ENCODE peak calls at places on chromosome 19, in nine cellular contexts. E is breast epithelium; V is trophoblast cell; O is IMR-90; J is thoracic aorta; Q is naive thymus-derived CD4-positive, alpha-beta T cell; K is uterus; L is SJSA1; D is OCI-LY7. U is an unnamed sample. For H3K4me1, the result is how much of the 10 kb centered on the place peaks cover.

GRCh38 chr19:35455616-35456201 is 7.7 kb downstream of the FFAR2 start:
- DNase-seq in J (no peak), O (no peak), K (no peak), V (no peak), Q (no peak), E (no peak), D (no peak), L (no peak), U (no peak)

GRCh38 chr19:56765107-56765506 is 75.4 kb downstream of the PEG3 start:
- DNase-seq in K (peak), D (no peak), L (no peak), V (peak), J (no peak), Q (peak), E (peak), O (no peak), U (peak)

GRCh38 chr19:36169084-36169760 is 17.0 kb upstream of the COX7A1 start:
- DNase-seq in E (no peak), K (no peak), Q (no peak), L (no peak), D (no peak), O (no peak), V (no peak), J (no peak), U (no peak)

GRCh38 chr19:7694499-7694898 is 7.4 kb downstream of the FCER2 start:
- DNase-seq in V (no peak), O (no peak), J (no peak), L (no peak), D (no peak), Q (no peak), E (no peak), K (no peak), U (no peak)

GRCh38 chr19:49496574-49497008 is 357 bp downstream of the RPS11 start:
- DNase-seq in O (no peak), E (no peak), L (no peak), V (no peak), Q (no peak), K (no peak), D (no peak), J (no peak), U (no peak)

GRCh38 chr19:18590273-18591272 is 2.0 kb downstream of the REX1BD start:
- DNase-seq in V (no peak), L (no peak), D (no peak), E (peak), Q (no peak), O (peak), J (no peak), K (no peak), U (no peak)

GRCh38 chr19:35718345-35719041 is 690 bp downstream of the KMT2B start:
- DNase-seq in K (peak), L (peak), Q (peak), J (no peak), O (no peak), E (no peak), V (peak), D (peak), U (peak)

GRCh38 chr19:35958660-35959039 is 22.5 kb downstream of the LRFN3 start:
- DNase-seq in V (no peak), J (no peak), L (no peak), Q (no peak), E (no peak), K (no peak), O (no peak), D (no peak), U (no peak)

GRCh38 chr19:19610376-19611240 is 7.9 kb downstream of the PBX4 start:
- DNase-seq in D (no peak), Q (no peak), K (no peak), E (no peak), V (peak), J (no peak), L (no peak), O (peak), U (no peak)

GRCh38 chr19:57058871-57059270 is 60.9 kb upstream of the USP29 start:
- DNase-seq in O (no peak), V (no peak), K (no peak), E (no peak), Q (no peak), L (no peak), J (no peak), D (no peak), U (no peak)

GRCh38 chr19:41701401-41702075 is 6.9 kb upstream of the CEACAM5 start:
- DNase-seq in V (no peak), J (no peak), D (peak), K (no peak), E (no peak), Q (peak), O (no peak), L (no peak), U (no peak)

GRCh38 chr19:17766543-17767131 is 15.4 kb downstream of the FCHO1 start:
- DNase-seq in D (peak), K (peak), O (peak), Q (peak), V (peak), L (peak), E (peak), J (no peak), U (peak)

GRCh38 chr19:43489979-43490599 is 14.5 kb downstream of the PHLDB3 start:
- DNase-seq in L (no peak), J (no peak), Q (no peak), K (no peak), V (no peak), O (no peak), E (no peak), D (no peak), U (no peak)

GRCh38 chr19:4997297-4997696 is 28.4 kb downstream of the KDM4B start:
- DNase-seq in J (no peak), L (no peak), K (no peak), O (no peak), D (no peak), V (no peak), Q (no peak), E (no peak), U (no peak)

GRCh38 chr19:5966215-5966614 is 11.7 kb downstream of the RANBP3 start:
- DNase-seq in K (peak), V (peak), Q (no peak), E (no peak), D (no peak), J (no peak), L (no peak), O (peak), U (no peak)

GRCh38 chr19:45476349-45476717 is 8.5 kb downstream of the FOSB start:
- DNase-seq in Q (no peak), L (no peak), D (no peak), J (no peak), E (no peak), O (peak), K (no peak), V (peak), U (no peak)

GRCh38 chr19:17841810-17842662 is 5.7 kb downstream of the JAK3 start:
- DNase-seq in O (peak), L (no peak), V (peak), E (peak), D (peak), Q (peak), J (no peak), K (peak), U (peak)

GRCh38 chr19:42693760-42694350 is 46.4 kb downstream of the PSG3 start:
- DNase-seq in O (peak), K (no peak), E (no peak), D (peak), J (no peak), V (peak), L (peak), Q (no peak), U (no peak)

GRCh38 chr19:53157601-53158000 is 1.3 kb downstream of the ZNF347 start:
- DNase-seq in O (peak), Q (no peak), K (no peak), L (peak), V (no peak), J (no peak), E (no peak), D (no peak), U (no peak)

GRCh38 chr19:46977548-46977947 is 42.1 kb upstream of the NPAS1 start:
- DNase-seq in L (no peak), V (no peak), D (no peak), Q (no peak), O (no peak), K (no peak), J (no peak), E (no peak), U (no peak)

GRCh38 chr19:8638078-8638619 is 7.7 kb downstream of the NFILZ start:
- DNase-seq in J (no peak), D (no peak), E (no peak), L (peak), V (peak), K (no peak), O (peak), Q (no peak), U (peak)

GRCh38 chr19:46372901-46373572 is 26.1 kb downstream of the PPP5C start:
- DNase-seq in J (no peak), K (no peak), O (no peak), V (no peak), Q (no peak), L (peak), D (no peak), E (no peak), U (no peak)

GRCh38 chr19:32104465-32105235 is 240.8 kb upstream of the ZNF507 start:
- DNase-seq in Q (no peak), E (no peak), D (no peak), J (no peak), L (peak), K (peak), O (no peak), V (no peak), U (no peak)

GRCh38 chr19:2038284-2039081 is 12.6 kb downstream of the MKNK2 start:
- DNase-seq in E (no peak), L (no peak), J (no peak), D (no peak), O (no peak), Q (no peak), V (no peak), K (no peak), U (no peak)

GRCh38 chr19:35337081-35337983 is 8.3 kb downstream of the CD22 start:
- DNase-seq in J (no peak), O (no peak), E (no peak), V (no peak), D (no peak), L (no peak), K (no peak), Q (no peak), U (no peak)

GRCh38 chr19:50772408-50773311 is 2.4 kb downstream of the GPR32 start:
- DNase-seq in E (no peak), L (no peak), K (no peak), D (peak), V (peak), J (no peak), Q (no peak), O (peak), U (no peak)

GRCh38 chr19:51002101-51002532 is 713 bp upstream of the KLK8 start:
- DNase-seq in V (no peak), E (no peak), O (no peak), L (no peak), D (no peak), K (no peak), Q (no peak), J (no peak), U (no peak)

GRCh38 chr19:2345794-2346663 is 14.0 kb upstream of the TMPRSS9 start:
- DNase-seq in L (no peak), E (no peak), O (no peak), V (no peak), K (no peak), Q (no peak), D (no peak), J (no peak), U (peak)

GRCh38 chr19:6221878-6222746 is 57.7 kb downstream of the MLLT1 start:
- DNase-seq in J (no peak), V (no peak), O (no peak), Q (no peak), E (no peak), K (no peak), D (no peak), L (no peak), U (peak)

GRCh38 chr19:56111601-56112312 is 9.3 kb downstream of the ZNF787 start:
- DNase-seq in J (no peak), L (no peak), E (no peak), D (no peak), K (no peak), Q (no peak), V (no peak), O (no peak), U (peak)

GRCh38 chr19:51089786-51090185 is 7.1 kb upstream of the KLK14 start:
- DNase-seq in J (no peak), V (no peak), Q (no peak), O (no peak), D (no peak), K (no peak), E (no peak), L (no peak), U (peak)

GRCh38 chr19:11195681-11196080 is 1.7 kb downstream of the KANK2 start:
- DNase-seq in Q (no peak), D (no peak), J (no peak), E (no peak), V (no peak), O (no peak), K (no peak), L (peak), U (no peak)
- H3K4me1 ChIP-seq in Q (under half), D (half or more), J (under half), E (under half), V (under half), O (under half), K (under half), L (half or more), U (half or more)

GRCh38 chr19:39052243-39052746 is 19.9 kb upstream of the FBXO27 start:
- DNase-seq in O (peak), J (peak), D (peak), V (peak), Q (peak), K (peak), L (peak), E (no peak), U (peak)
- H3K27ac ChIP-seq in O (no peak), J (no peak), D (no peak), V (no peak), Q (no peak), K (no peak), L (no peak), E (no peak), U (no peak)

GRCh38 chr19:3365447-3366103 is 808 bp upstream of the NFIC start:
- DNase-seq in E (peak), K (peak), D (no peak), L (peak), V (peak), O (peak), J (no peak), Q (no peak), U (peak)
- H3K4me1 ChIP-seq in E (under half), K (under half), D (under half), L (under half), V (under half), O (under half), J (under half), Q (under half), U (half or more)

GRCh38 chr19:33721735-33722297 is 74.9 kb upstream of the KCTD15 start:
- DNase-seq in V (no peak), D (no peak), L (no peak), Q (no peak), K (no peak), O (no peak), E (no peak), J (no peak), U (no peak)
- H3K27ac ChIP-seq in V (no peak), D (no peak), L (no peak), Q (no peak), K (no peak), O (no peak), E (no peak), J (no peak), U (no peak)

GRCh38 chr19:16071072-16071691 is 5.1 kb upstream of the TPM4 start:
- DNase-seq in L (no peak), Q (no peak), J (no peak), K (no peak), D (no peak), V (no peak), E (peak), O (no peak), U (no peak)
- H3K4me1 ChIP-seq in L (under half), Q (under half), J (under half), K (under half), D (under half), V (under half), E (under half), O (under half), U (half or more)

GRCh38 chr19:12139309-12139708 is 841 bp downstream of the ZNF20 start:
- DNase-seq in K (no peak), J (no peak), Q (no peak), O (peak), E (no peak), L (no peak), V (no peak), D (no peak), U (no peak)
- H3K27ac ChIP-seq in K (peak), J (peak), Q (peak), O (peak), E (peak), L (peak), V (no peak), D (no peak), U (peak)